ENCODE peak calls at places on chromosomes 16 and 17, in four cellular contexts. R, N, I and P are unnamed samples.

GRCh38 chr17:2064980-2065785 is 10.3 kb downstream of the HIC1 start:
- DNase-seq in R (no peak), N (peak; percentile 89), I (peak; percentile 82), P (no peak)

GRCh38 chr17:42525221-42525620 is 10.8 kb upstream of the NAGLU start:
- DNase-seq in R (no peak), N (no peak), I (peak; percentile 32), P (no peak)

GRCh38 chr16:4944333-4945281 is 7.7 kb upstream of the PPL start:
- DNase-seq in R (peak; percentile 80), N (peak; percentile 66), I (peak; percentile 98), P (peak; percentile 86)

GRCh38 chr17:1783834-1784611 is 22.2 kb downstream of the SERPINF1 start:
- DNase-seq in R (peak; percentile 87), N (peak; percentile 55), I (peak; percentile 91), P (peak; percentile 70)

GRCh38 chr17:82020874-82021727 is 1.6 kb downstream of the CENPX start:
- DNase-seq in R (peak; percentile 62), N (peak; percentile 53), I (peak; percentile 65), P (peak; percentile 42)

GRCh38 chr16:20568404-20568803 is 7.8 kb downstream of the ACSM2B start:
- DNase-seq in R (no peak), N (no peak), I (no peak), P (no peak)

GRCh38 chr16:53849585-53849984 is 145.6 kb downstream of the FTO start:
- DNase-seq in R (no peak), N (no peak), I (no peak), P (no peak)

GRCh38 chr17:66715745-66716156 is 119.2 kb upstream of the CACNG5 start:
- DNase-seq in R (no peak), N (peak; percentile 93), I (peak; percentile 74), P (peak; percentile 21)

GRCh38 chr17:16653367-16654041 is at the start of gene ZNF624:
- DNase-seq in R (peak; percentile 94), N (peak; percentile 97), I (peak; percentile 91), P (peak; percentile 51)

GRCh38 chr17:66200685-66201092 is 8.8 kb upstream of the CEP112 start:
- DNase-seq in R (peak; percentile 29), N (peak; percentile 80), I (peak; percentile 76), P (peak; percentile 52)

GRCh38 chr17:9839433-9839832 is 13.7 kb downstream of the GLP2R start:
- DNase-seq in R (no peak), N (peak; percentile 34), I (no peak), P (no peak)

GRCh38 chr17:67365762-67366192 is 600 bp downstream of the PSMD12 start:
- DNase-seq in R (no peak), N (no peak), I (peak; percentile 59), P (no peak)

GRCh38 chr16:59169168-59169567 is 435.1 kb upstream of the GOT2 start:
- DNase-seq in R (no peak), N (peak; percentile 20), I (no peak), P (no peak)

GRCh38 chr17:31318298-31319190 is 2.9 kb downstream of the EVI2A start:
- DNase-seq in R (peak; percentile 49), N (peak; percentile 29), I (peak; percentile 92), P (peak; percentile 66)

GRCh38 chr17:78172284-78173024 is 4.1 kb downstream of the SYNGR2 start:
- DNase-seq in R (peak; percentile 57), N (no peak), I (peak; percentile 20), P (no peak)

GRCh38 chr17:64992325-64992802 is 64.2 kb downstream of the GNA13 start:
- DNase-seq in R (no peak), N (no peak), I (peak; percentile 33), P (no peak)

GRCh38 chr16:82963653-82964052 is 336.9 kb downstream of the CDH13 start:
- DNase-seq in R (no peak), N (no peak), I (no peak), P (no peak)

GRCh38 chr17:73302189-73302588 is 9.6 kb downstream of the CDC42EP4 start:
- DNase-seq in R (no peak), N (no peak), I (peak; percentile 59), P (no peak)

GRCh38 chr17:17906418-17907215 is 65.6 kb downstream of the TOM1L2 start:
- DNase-seq in R (no peak), N (no peak), I (no peak), P (no peak)

GRCh38 chr17:78802008-78802407 is 19.9 kb upstream of the CYTH1 start:
- DNase-seq in R (no peak), N (no peak), I (no peak), P (no peak)

GRCh38 chr17:17935321-17936271 is 36.6 kb downstream of the TOM1L2 start:
- DNase-seq in R (no peak), N (no peak), I (peak; percentile 85), P (peak; percentile 84)

GRCh38 chr17:45824475-45824874 is 20.2 kb upstream of the SPPL2C start:
- DNase-seq in R (no peak), N (peak; percentile 60), I (no peak), P (no peak)

GRCh38 chr17:28950752-28951427 is 428 bp downstream of the PHF12 start:
- DNase-seq in R (no peak), N (no peak), I (no peak), P (no peak)

GRCh38 chr17:47838636-47839035 is 2.4 kb downstream of the SCRN2 start:
- DNase-seq in R (no peak), N (no peak), I (no peak), P (no peak)

GRCh38 chr17:76659928-76660614 is 16.5 kb upstream of the ST6GALNAC1 start:
- DNase-seq in R (no peak), N (no peak), I (no peak), P (no peak)

GRCh38 chr17:2202302-2202995 is 101.1 kb downstream of the SMG6 start:
- DNase-seq in R (no peak), N (no peak), I (no peak), P (no peak)

GRCh38 chr16:89019511-89019910 is 42.5 kb upstream of the CBFA2T3 start:
- DNase-seq in R (no peak), N (no peak), I (no peak), P (no peak)

GRCh38 chr17:6427284-6427781 is 7.6 kb downstream of the AIPL1 start:
- DNase-seq in R (no peak), N (no peak), I (peak; percentile 34), P (peak; percentile 11)

GRCh38 chr16:55672471-55672870 is 16.7 kb downstream of the SLC6A2 start:
- DNase-seq in R (peak; percentile 58), N (no peak), I (no peak), P (no peak)

DNA sequence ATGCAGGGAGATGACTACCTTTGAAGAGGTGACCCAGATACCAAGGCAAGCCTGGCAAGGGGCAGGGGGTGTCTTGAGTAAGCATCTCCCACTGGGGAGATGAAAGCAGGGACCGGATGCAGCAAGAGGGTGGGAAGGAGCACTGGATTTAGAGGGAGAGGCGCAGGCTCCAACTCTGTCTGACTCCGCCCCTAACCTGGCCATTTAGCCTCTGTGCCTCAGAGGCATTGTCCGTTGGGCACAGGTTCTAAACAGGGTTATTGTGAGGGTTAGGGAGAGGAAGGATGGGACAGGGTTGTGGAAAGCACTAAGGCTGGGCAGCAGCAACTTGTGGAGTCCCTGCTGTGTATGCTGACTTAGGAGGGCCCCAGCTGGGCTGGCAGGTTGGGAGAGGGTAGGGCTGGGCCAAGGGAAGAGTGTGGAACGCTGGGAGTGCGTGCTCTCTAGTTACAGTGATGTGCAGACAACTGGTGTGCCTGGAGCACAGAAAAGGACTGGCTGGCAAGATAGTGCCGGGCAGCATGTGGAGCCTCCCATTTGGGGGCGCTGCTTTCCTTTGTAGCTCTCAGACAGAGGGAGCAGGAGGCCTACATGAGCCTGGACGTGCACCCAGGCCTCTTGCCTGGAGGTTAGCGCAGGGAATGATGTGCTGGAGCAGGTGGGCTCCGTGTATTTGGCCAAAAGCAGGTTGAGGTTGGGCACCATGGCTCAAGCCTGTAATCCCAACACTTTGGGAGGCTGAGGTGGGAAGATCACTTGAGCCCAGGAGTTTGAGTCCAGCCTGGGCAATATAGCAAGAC is 26.2 kb downstream of the TBX2 start:
- DNase-seq in R (no peak), N (peak; percentile 77), I (no peak), P (no peak)
- TF ChIP-seq CTCF in R (no peak), N (peak; percentile 56), I (no peak), P (peak; percentile 24)

GRCh38 chr17:56926704-56927103 is 12.9 kb upstream of the TRIM25 start:
- DNase-seq in R (no peak), N (peak; percentile 29), I (no peak), P (no peak)
- H3K4me3 ChIP-seq in R (no peak overlapping the region), N (peak overlapping the region; percentile 25), I (no peak overlapping the region), P (no peak overlapping the region)

DNA sequence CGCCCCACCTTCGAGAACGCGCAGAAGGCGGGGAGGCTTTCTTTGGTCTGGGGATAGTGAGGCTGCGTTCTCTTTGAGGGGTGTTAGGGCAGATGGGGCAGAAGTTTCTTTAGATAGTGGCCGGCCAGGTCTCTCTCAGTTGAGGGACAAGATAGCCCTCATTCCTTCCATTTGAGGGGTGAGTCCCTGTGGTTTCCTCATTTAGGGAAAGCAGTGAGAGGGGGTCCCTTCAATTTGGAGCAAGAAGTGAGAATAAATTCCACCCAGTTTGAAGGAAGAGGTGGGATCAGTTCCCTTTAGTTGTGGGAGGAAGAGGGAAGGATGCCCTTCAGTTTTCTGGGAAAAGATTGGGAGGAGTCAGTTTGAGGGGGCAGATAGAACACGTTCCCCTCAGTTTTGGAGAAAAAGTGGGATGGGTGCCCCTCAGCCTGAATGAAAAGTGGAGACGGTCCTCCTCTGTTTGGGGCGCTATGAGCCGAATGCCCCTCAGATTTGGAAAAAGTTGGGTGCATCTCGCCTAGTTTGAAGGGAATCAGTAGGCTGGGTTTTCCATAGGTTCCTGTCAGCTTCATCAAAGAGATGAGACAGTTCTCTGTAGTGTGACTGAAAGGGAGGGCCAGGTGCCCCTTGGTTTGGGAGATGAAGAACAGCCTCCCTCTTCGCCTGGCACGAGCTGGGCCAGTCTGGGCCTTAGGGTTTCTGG is 568 bp upstream of the FHOD1 start:
- DNase-seq in R (no peak), N (no peak), I (no peak), P (no peak)
- TF ChIP-seq CTCF in R (no peak), N (no peak), I (no peak), P (no peak)

GRCh38 chr16:67844441-67844840 is 2.3 kb upstream of the NUTF2 start:
- DNase-seq in R (no peak), N (peak; percentile 27), I (no peak), P (no peak)
- H3K4me3 ChIP-seq in R (peak overlapping the region; percentile 94), N (peak overlapping the region; percentile 91), I (no peak overlapping the region), P (no peak overlapping the region)